ENCODE peak calls at places on chromosome 15, in nine cellular contexts. M is HL-60; A is CD8-positive, alpha-beta T cell; Q is A549; L is mucosa of descending colon; P is cardiac fibroblast; H is fibroblast of lung; W is retinal pigment epithelial cell; G is stomach. J is an unnamed sample.

GRCh38 chr15:61598655-61599054 is 369.6 kb upstream of the RORA start:
- DNase-seq in Q (no peak), A (no peak), M (no peak), P (no peak), H (no peak), G (no peak), L (no peak), W (no peak), J (no peak)

GRCh38 chr15:28933710-28934445 is 48.1 kb downstream of the APBA2 start:
- DNase-seq in M (no peak), L (no peak), P (peak; percentile 38), H (peak; percentile 37), Q (no peak), W (no peak), A (no peak), G (no peak), J (peak; percentile 38)

GRCh38 chr15:79615754-79616153 is 183.6 kb downstream of the MINAR1 start:
- DNase-seq in G (no peak), L (no peak), Q (no peak), P (no peak), W (no peak), M (no peak), H (no peak), A (no peak), J (no peak)

GRCh38 chr15:62059818-62060115 is 480 bp downstream of the VPS13C start:
- DNase-seq in H (peak; percentile 45), A (peak; percentile 41), G (peak; percentile 55), M (no peak), P (peak; percentile 48), Q (peak; percentile 62), L (peak; percentile 76), W (no peak), J (peak; percentile 49)

GRCh38 chr15:59074607-59075006 is 30.3 kb upstream of the CCNB2 start:
- DNase-seq in L (no peak), H (no peak), P (no peak), A (no peak), G (no peak), W (no peak), Q (no peak), M (no peak), J (no peak)

GRCh38 chr15:31308185-31308639 is 18.4 kb upstream of the KLF13 start:
- DNase-seq in M (no peak), A (no peak), Q (no peak), L (no peak), P (no peak), H (no peak), G (no peak), W (no peak), J (no peak)

GRCh38 chr15:60718661-60719069 is 239.7 kb upstream of the ICE2 start:
- DNase-seq in A (no peak), H (peak; percentile 21), L (no peak), P (no peak), M (no peak), G (no peak), Q (no peak), W (no peak), J (no peak)

GRCh38 chr15:99906793-99907192 is 173.6 kb upstream of the LYSMD4 start:
- DNase-seq in L (no peak), Q (no peak), P (no peak), H (no peak), A (no peak), G (no peak), W (no peak), M (no peak), J (no peak)

GRCh38 chr15:85889956-85890619 is 95.4 kb upstream of the KLHL25 start:
- DNase-seq in P (no peak), G (no peak), Q (no peak), A (no peak), L (no peak), H (no peak), W (no peak), M (no peak), J (no peak)

GRCh38 chr15:66477011-66477410 is 20.6 kb downstream of the SNAPC5 start:
- DNase-seq in M (no peak), W (no peak), G (no peak), P (no peak), A (no peak), H (no peak), L (no peak), Q (no peak), J (no peak)

GRCh38 chr15:69921626-69922624 is 175.8 kb downstream of the TLE3 start:
- DNase-seq in P (no peak), Q (no peak), L (no peak), G (no peak), M (no peak), A (no peak), H (no peak), W (no peak), J (no peak)

GRCh38 chr15:96316953-96317629 is 13.4 kb upstream of the NR2F2 start:
- DNase-seq in P (no peak), L (no peak), G (peak; percentile 60), Q (no peak), H (peak; percentile 43), M (no peak), A (no peak), W (no peak), J (no peak)

GRCh38 chr15:22979069-22979698 is 984 bp downstream of the CYFIP1 start:
- DNase-seq in W (no peak), M (no peak), Q (peak; percentile 73), G (peak; percentile 72), A (no peak), H (peak; percentile 59), P (peak; percentile 55), L (peak; percentile 81), J (peak; percentile 52)

GRCh38 chr15:68272797-68273271 is 4.7 kb upstream of the FEM1B start:
- DNase-seq in H (peak; percentile 89), P (peak; percentile 50), Q (peak; percentile 70), W (no peak), M (no peak), G (no peak), A (no peak), L (no peak), J (peak; percentile 76)

GRCh38 chr15:48394172-48394571 is 62.9 kb downstream of the DUT start:
- DNase-seq in Q (no peak), H (no peak), A (no peak), P (no peak), G (peak; percentile 83), W (no peak), L (no peak), M (no peak), J (no peak)

GRCh38 chr15:100256096-100256984 is 85.4 kb downstream of the ADAMTS17 start:
- DNase-seq in A (no peak), G (peak; percentile 18), H (no peak), M (no peak), Q (no peak), L (no peak), W (no peak), P (no peak), J (no peak)

GRCh38 chr15:26443321-26443720 is 329.5 kb downstream of the GABRB3 start:
- DNase-seq in M (no peak), P (no peak), L (no peak), W (no peak), H (no peak), A (no peak), G (no peak), Q (no peak), J (no peak)

DNA sequence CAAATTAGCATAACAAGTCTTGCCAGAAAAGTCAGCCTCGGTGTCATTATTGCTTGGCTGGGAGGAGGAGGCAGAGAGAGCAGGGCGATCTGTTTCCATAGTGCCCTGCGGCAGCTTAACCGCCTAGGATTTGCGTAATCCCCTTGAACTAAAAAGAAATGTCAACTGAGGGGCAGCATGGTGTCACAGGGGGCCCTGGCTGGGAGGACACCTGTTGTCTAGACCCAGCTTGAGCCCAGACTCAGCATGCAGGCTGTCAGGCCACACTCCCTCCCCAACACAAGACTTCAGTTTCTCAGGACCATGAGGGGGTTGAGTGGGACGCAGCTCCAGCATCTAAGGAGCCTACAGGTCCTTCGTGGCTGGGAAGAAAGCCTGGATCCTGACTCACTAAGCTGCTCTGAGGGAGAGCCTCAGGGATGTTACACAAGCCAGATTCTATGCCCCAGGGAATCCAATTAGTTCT is 17.3 kb downstream of the MRPS11 start:
- DNase-seq in P (peak; percentile 30), M (no peak), G (no peak), A (no peak), W (peak; percentile 66), H (peak; percentile 45), Q (no peak), L (no peak), J (peak; percentile 17)
- H3K4me3 ChIP-seq in P (no peak overlapping the region), M (no peak overlapping the region), G (no peak overlapping the region), A (no peak overlapping the region), W (no peak overlapping the region), H (no peak overlapping the region), Q (no peak overlapping the region), L (no peak overlapping the region), J (no peak overlapping the region)

GRCh38 chr15:64651573-64652260 is 123.7 kb downstream of the RBPMS2 start:
- DNase-seq in H (no peak), P (no peak), L (no peak), Q (no peak), G (no peak), A (peak; percentile 16), M (no peak), W (no peak), J (no peak)

GRCh38 chr15:64656508-64656907 is 118.9 kb downstream of the RBPMS2 start:
- DNase-seq in L (no peak), G (no peak), P (no peak), W (no peak), Q (no peak), M (no peak), A (no peak), H (no peak), J (no peak)

GRCh38 chr15:64653757-64654156 is 121.6 kb downstream of the RBPMS2 start:
- DNase-seq in M (no peak), W (no peak), H (peak; percentile 11), G (no peak), A (no peak), P (peak; percentile 54), L (no peak), Q (peak; percentile 43), J (peak; percentile 52)
- TF ChIP-seq CTCF in M (no peak), W (peak; percentile 35), H (no peak), G (peak; percentile 27), A (peak; percentile 67), P (peak; percentile 27), L (no peak), Q (peak; percentile 63), J (peak; percentile 32)

DNA sequence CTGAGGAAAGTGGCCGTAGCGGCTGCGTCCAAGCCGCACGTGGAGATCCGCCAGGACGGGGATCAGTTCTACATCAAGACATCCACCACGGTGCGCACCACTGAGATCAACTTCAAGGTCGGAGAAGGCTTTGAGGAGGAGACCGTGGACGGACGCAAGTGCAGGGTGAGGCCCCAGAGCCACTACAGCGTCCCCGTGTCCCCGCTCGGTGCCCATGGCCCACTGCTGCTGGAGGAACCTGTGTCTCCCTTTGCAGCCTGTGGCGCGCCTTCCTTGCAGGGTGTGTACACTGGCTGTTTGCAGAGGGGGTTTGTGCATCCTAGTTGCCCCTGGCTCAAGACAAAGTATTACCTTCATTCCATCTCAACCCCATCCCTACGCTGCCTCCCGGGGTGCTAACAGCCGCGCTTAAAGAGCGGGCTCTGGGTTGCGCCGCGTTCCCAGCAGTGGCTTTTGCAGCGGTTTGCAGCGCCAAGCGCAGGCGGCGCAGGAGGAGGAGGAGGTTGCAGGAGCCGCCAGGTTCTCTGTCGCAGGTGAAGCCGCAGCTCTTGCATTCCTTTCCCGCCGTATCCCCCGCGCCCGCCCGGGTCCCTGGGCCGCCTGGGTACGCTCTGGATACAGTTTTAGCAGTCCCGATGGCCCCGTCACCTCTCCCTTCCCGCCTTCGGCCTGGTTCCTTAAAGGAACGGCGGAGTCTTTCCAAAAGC is 1.1 kb downstream of the CRABP1 start:
- DNase-seq in G (no peak), H (no peak), M (no peak), P (no peak), Q (peak; percentile 36), A (no peak), W (no peak), L (peak; percentile 37), J (no peak)
- H3K4me3 ChIP-seq in G (no peak overlapping the region), H (no peak overlapping the region), M (no peak overlapping the region), P (no peak overlapping the region), Q (peak overlapping the region; percentile 40), A (no peak overlapping the region), W (no peak overlapping the region), L (no peak overlapping the region), J (no peak overlapping the region)

GRCh38 chr15:81032818-81033217 is 32.1 kb downstream of the TLNRD1 start:
- DNase-seq in G (no peak), M (no peak), Q (no peak), P (no peak), A (no peak), L (no peak), H (no peak), W (no peak), J (no peak)
- TF ChIP-seq CTCF in G (no peak), M (no peak), Q (no peak), P (no peak), A (no peak), L (no peak), H (no peak), W (no peak), J (no peak)